ENCODE peak calls at places on chromosomes 5 and 9, in five cellular contexts. I, U, V, X and P are unnamed samples.
A peak's percentile ranks its signal among the peaks of the same experiment; 100 is the strongest.

GRCh38 chr5:17398439-17398838 is 99.6 kb upstream of the TAF11L2 start:
- DNase-seq in I (no peak), U (peak; percentile 93), V (no peak), X (peak; percentile 97), P (peak; percentile 62)

GRCh38 chr9:132694144-132694543 is 23.9 kb downstream of the GTF3C4 start:
- DNase-seq in I (peak; percentile 8), U (peak; percentile 17), V (no peak), X (peak; percentile 25), P (no peak)

GRCh38 chr9:127557466-127557869 is 54.6 kb upstream of the STXBP1 start:
- DNase-seq in I (no peak), U (peak; percentile 56), V (no peak), X (no peak), P (no peak)

GRCh38 chr5:125033602-125034001 is 287.2 kb upstream of the ZNF608 start:
- DNase-seq in I (no peak), U (no peak), V (no peak), X (no peak), P (no peak)

GRCh38 chr5:134140530-134141201 is 26.2 kb downstream of the TCF7 start:
- DNase-seq in I (peak; percentile 63), U (peak; percentile 88), V (peak; percentile 81), X (peak; percentile 71), P (peak; percentile 57)

GRCh38 chr5:139711067-139711851 is 63.1 kb downstream of the CXXC5 start:
- DNase-seq in I (peak; percentile 33), U (peak; percentile 50), V (peak; percentile 44), X (peak; percentile 28), P (no peak)

GRCh38 chr9:137648396-137648795 is 29.6 kb downstream of the EHMT1 start:
- DNase-seq in I (no peak), U (no peak), V (no peak), X (no peak), P (no peak)

GRCh38 chr9:18861599-18862546 is 171.1 kb downstream of the SAXO1 start:
- DNase-seq in I (no peak), U (no peak), V (no peak), X (peak; percentile 44), P (no peak)

GRCh38 chr5:78133423-78133822 is 161.1 kb downstream of the AP3B1 start:
- DNase-seq in I (no peak), U (no peak), V (no peak), X (no peak), P (no peak)

GRCh38 chr5:82635561-82636288 is 357.6 kb upstream of the RPS23 start:
- DNase-seq in I (no peak), U (peak; percentile 96), V (peak; percentile 15), X (peak; percentile 86), P (peak; percentile 96)

DNA sequence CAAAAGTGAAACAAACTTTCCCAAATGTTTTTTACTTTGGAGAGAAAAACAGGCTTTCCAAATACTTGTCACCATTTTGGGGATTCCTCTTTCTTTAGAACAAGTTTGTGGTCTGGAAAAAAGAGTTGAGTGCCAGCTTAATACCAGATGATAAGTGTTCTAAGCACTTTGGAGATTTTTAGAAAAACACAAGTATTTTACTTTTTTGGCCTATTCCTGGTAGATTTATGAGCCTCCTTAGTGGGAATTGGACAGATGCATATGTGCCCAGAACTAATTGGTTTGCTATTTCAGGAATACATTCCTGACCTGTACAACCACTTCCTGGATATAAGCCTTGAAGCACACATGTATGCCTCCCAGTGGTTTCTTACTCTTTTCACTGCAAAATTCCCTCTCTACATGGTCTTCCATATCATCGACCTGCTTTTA is 40.5 kb downstream of the GPR21 start:
- DNase-seq in I (no peak), U (no peak), V (no peak), X (peak; percentile 57), P (no peak)
- H3K27ac ChIP-seq in I (no peak overlapping the region), U (no peak overlapping the region), V (peak overlapping the region; percentile 7), X (peak overlapping the region; percentile 37), P (no peak overlapping the region)

GRCh38 chr9:136578915-136579637 is 33.2 kb upstream of the NOTCH1 start:
- DNase-seq in I (no peak), U (peak; percentile 11), V (no peak), X (no peak), P (no peak)
- H3K27ac ChIP-seq in I (no peak overlapping the region), U (no peak overlapping the region), V (no peak overlapping the region), X (no peak overlapping the region), P (no peak overlapping the region)

GRCh38 chr5:172422255-172422654 is 32.1 kb downstream of the SH3PXD2B start:
- DNase-seq in I (no peak), U (no peak), V (no peak), X (no peak), P (no peak)

GRCh38 chr5:172425402-172425801 is 28.9 kb downstream of the SH3PXD2B start:
- DNase-seq in I (no peak), U (no peak), V (no peak), X (no peak), P (no peak)

GRCh38 chr5:172426086-172426485 is 28.2 kb downstream of the SH3PXD2B start:
- DNase-seq in I (no peak), U (no peak), V (no peak), X (no peak), P (no peak)

GRCh38 chr5:172423379-172424110 is 30.8 kb downstream of the SH3PXD2B start:
- DNase-seq in I (no peak), U (no peak), V (no peak), X (no peak), P (no peak)

GRCh38 chr5:172424111-172424490 is 30.2 kb downstream of the SH3PXD2B start:
- DNase-seq in I (no peak), U (no peak), V (no peak), X (no peak), P (no peak)
- H3K27ac ChIP-seq in I (no peak overlapping the region), U (no peak overlapping the region), V (peak overlapping the region; percentile 0), X (no peak overlapping the region), P (no peak overlapping the region)

GRCh38 chr5:14223372-14223771 is 80.2 kb downstream of the TRIO start:
- DNase-seq in I (no peak), U (no peak), V (no peak), X (no peak), P (no peak)
- H3K27ac ChIP-seq in I (no peak overlapping the region), U (no peak overlapping the region), V (no peak overlapping the region), X (peak overlapping the region; percentile 7), P (no peak overlapping the region)

DNA sequence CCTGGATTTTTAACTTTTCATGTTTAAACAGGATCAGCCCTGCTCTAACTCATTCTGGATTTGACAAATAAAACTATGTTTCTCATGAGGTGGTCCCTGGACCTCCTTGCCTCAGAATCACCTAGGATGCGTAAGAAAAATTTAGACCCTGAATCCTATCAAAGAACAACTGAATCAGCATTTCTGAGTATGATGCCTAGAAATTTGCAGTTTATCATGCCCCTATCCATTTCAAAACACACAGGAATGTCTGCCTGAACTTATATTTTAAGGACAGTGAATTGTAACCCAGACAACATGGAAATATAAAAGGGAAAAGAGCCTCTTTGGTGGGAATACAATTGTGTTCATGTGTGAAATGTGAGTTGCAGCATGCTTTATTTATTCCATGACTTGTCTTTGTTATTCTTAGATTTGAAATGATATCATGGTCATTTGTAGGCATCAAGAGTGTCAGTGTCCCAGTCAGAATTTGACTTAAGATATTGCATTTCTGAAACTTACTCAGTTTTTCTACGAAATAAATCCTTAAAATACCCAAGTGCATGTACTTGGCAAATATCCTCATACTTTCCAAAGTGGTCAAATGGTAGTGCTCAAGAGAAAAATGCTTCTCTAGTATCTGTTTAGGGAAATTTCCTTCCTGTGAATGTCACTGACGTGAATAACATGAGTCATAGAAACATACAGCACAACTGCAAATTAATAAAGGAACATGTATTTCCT is 144.3 kb downstream of the GIN1 start:
- DNase-seq in I (no peak), U (peak; percentile 20), V (no peak), X (peak; percentile 89), P (no peak)
- H3K27ac ChIP-seq in I (no peak overlapping the region), U (peak overlapping the region; percentile 23), V (no peak overlapping the region), X (no peak overlapping the region), P (no peak overlapping the region)

GRCh38 chr5:159097461-159098284 is 2.0 kb downstream of the EBF1 start:
- DNase-seq in I (no peak), U (no peak), V (no peak), X (peak; percentile 25), P (no peak)
- H3K27ac ChIP-seq in I (no peak overlapping the region), U (no peak overlapping the region), V (peak overlapping the region; percentile 69), X (no peak overlapping the region), P (no peak overlapping the region)

GRCh38 chr5:149160291-149160787 is 19.0 kb downstream of the ABLIM3 start:
- DNase-seq in I (no peak), U (no peak), V (no peak), X (no peak), P (no peak)
- H3K27ac ChIP-seq in I (no peak overlapping the region), U (no peak overlapping the region), V (no peak overlapping the region), X (no peak overlapping the region), P (peak overlapping the region; percentile 30)

GRCh38 chr5:53714324-53715010 is 154.0 kb downstream of the NDUFS4 start:
- DNase-seq in I (no peak), U (peak; percentile 24), V (no peak), X (no peak), P (no peak)

DNA sequence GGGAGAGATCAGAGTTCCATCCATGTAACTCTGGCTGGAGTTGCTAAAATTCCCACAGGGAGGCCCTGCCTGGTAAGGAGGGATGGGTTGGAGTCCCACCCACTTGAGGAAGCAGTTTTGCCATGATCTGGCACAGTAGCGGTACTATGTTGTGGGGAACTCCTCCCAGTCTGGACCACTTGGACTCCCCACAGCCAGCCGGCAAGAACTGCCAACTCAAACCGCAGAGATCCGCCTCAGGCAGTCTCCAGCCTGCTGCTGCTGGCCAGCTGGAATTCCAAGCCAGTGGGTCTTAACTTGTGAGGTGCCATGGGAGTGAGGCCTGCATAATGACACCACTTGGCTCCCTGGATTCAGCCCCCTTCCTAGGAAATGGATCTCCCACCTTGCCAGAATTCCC is 151.9 kb downstream of the NDUFS4 start:
- DNase-seq in I (no peak), U (no peak), V (no peak), X (no peak), P (no peak)
- H3K27ac ChIP-seq in I (no peak overlapping the region), U (no peak overlapping the region), V (no peak overlapping the region), X (no peak overlapping the region), P (no peak overlapping the region)